ENCODE peak calls at places on chromosome 16, in nine cellular contexts. B is H1, A is HCT116, Q is MM.1S, J is K562, D is PC-3, R is fibroblast of lung, H is PC-9, U is mammary epithelial cell. T is an unnamed sample.

GRCh38 chr16:29014561-29015029 is 29.7 kb downstream of the LAT start:
- DNase-seq in B (no peak), A (no peak), Q (no peak), J (no peak), D (no peak), R (no peak), H (no peak), U (no peak), T (no peak)

GRCh38 chr16:53511084-53511402 is 8.0 kb upstream of the AKTIP start:
- DNase-seq in B (no peak), A (no peak), Q (no peak), J (no peak), D (no peak), R (no peak), H (no peak), U (no peak), T (no peak)

GRCh38 chr16:15529673-15530072 is 95.3 kb downstream of the BMERB1 start:
- DNase-seq in B (no peak), A (no peak), Q (no peak), J (no peak), D (no peak), R (no peak), H (no peak), U (no peak), T (no peak)

GRCh38 chr16:57689772-57690558 is 4.6 kb upstream of the DRC7 start:
- DNase-seq in B (no peak), A (no peak), Q (no peak), J (peak), D (no peak), R (no peak), H (peak), U (no peak), T (peak)

GRCh38 chr16:66036775-66037715 is 329.4 kb upstream of the CDH5 start:
- DNase-seq in B (no peak), A (no peak), Q (no peak), J (no peak), D (no peak), R (peak), H (no peak), U (no peak), T (no peak)

GRCh38 chr16:84741351-84741791 is 41.6 kb downstream of the USP10 start:
- DNase-seq in B (no peak), A (no peak), Q (no peak), J (no peak), D (peak), R (peak), H (no peak), U (no peak), T (no peak)

GRCh38 chr16:84611041-84611440 is 6.8 kb downstream of the COTL1 start:
- DNase-seq in B (no peak), A (no peak), Q (no peak), J (no peak), D (no peak), R (peak), H (no peak), U (no peak), T (no peak)

GRCh38 chr16:29198231-29198630 is 208.3 kb downstream of the NPIPB11 start:
- DNase-seq in B (no peak), A (no peak), Q (no peak), J (no peak), D (no peak), R (no peak), H (no peak), U (no peak), T (no peak)

GRCh38 chr16:68503334-68503733 is 35.8 kb upstream of the ZFP90 start:
- DNase-seq in B (no peak), A (no peak), Q (no peak), J (no peak), D (peak), R (no peak), H (peak), U (peak), T (no peak)

GRCh38 chr16:70391881-70392481 is 45.3 kb downstream of the DDX19A start:
- DNase-seq in B (no peak), A (no peak), Q (no peak), J (no peak), D (peak), R (peak), H (no peak), U (peak), T (no peak)

GRCh38 chr16:46801428-46802049 is 29.4 kb downstream of the C16orf87 start:
- DNase-seq in B (no peak), A (no peak), Q (no peak), J (no peak), D (peak), R (peak), H (no peak), U (no peak), T (no peak)

GRCh38 chr16:10620120-10620519 is 39.7 kb upstream of the EMP2 start:
- DNase-seq in B (no peak), A (no peak), Q (no peak), J (no peak), D (no peak), R (no peak), H (no peak), U (no peak), T (no peak)

GRCh38 chr16:28898942-28899341 is 20.7 kb downstream of the ATP2A1 start:
- DNase-seq in B (no peak), A (no peak), Q (no peak), J (no peak), D (no peak), R (no peak), H (no peak), U (no peak), T (no peak)

GRCh38 chr16:17470871-17471744 is at the start of gene XYLT1:
- DNase-seq in B (no peak), A (no peak), Q (peak), J (no peak), D (peak), R (peak), H (no peak), U (peak), T (peak)

GRCh38 chr16:87033541-87034300 is 283.5 kb downstream of the C16orf95 start:
- DNase-seq in B (no peak), A (no peak), Q (no peak), J (no peak), D (no peak), R (no peak), H (no peak), U (no peak), T (no peak)

GRCh38 chr16:31382485-31383161 is 10.5 kb upstream of the ITGAD start:
- DNase-seq in B (peak), A (peak), Q (peak), J (peak), D (peak), R (peak), H (no peak), U (peak), T (peak)

GRCh38 chr16:3129137-3130131 is 5.4 kb upstream of the ZNF213 start:
- DNase-seq in B (peak), A (no peak), Q (peak), J (peak), D (peak), R (peak), H (peak), U (peak), T (peak)

GRCh38 chr16:6446370-6446769 is 886.3 kb upstream of the RBFOX1 start:
- DNase-seq in B (peak), A (no peak), Q (peak), J (peak), D (no peak), R (no peak), H (no peak), U (no peak), T (no peak)

GRCh38 chr16:19831678-19832077 is 53.0 kb downstream of the GPRC5B start:
- DNase-seq in B (no peak), A (no peak), Q (no peak), J (peak), D (peak), R (peak), H (peak), U (peak), T (no peak)

GRCh38 chr16:84751241-84751640 is 51.4 kb downstream of the USP10 start:
- DNase-seq in B (no peak), A (no peak), Q (no peak), J (no peak), D (no peak), R (no peak), H (no peak), U (no peak), T (no peak)

DNA sequence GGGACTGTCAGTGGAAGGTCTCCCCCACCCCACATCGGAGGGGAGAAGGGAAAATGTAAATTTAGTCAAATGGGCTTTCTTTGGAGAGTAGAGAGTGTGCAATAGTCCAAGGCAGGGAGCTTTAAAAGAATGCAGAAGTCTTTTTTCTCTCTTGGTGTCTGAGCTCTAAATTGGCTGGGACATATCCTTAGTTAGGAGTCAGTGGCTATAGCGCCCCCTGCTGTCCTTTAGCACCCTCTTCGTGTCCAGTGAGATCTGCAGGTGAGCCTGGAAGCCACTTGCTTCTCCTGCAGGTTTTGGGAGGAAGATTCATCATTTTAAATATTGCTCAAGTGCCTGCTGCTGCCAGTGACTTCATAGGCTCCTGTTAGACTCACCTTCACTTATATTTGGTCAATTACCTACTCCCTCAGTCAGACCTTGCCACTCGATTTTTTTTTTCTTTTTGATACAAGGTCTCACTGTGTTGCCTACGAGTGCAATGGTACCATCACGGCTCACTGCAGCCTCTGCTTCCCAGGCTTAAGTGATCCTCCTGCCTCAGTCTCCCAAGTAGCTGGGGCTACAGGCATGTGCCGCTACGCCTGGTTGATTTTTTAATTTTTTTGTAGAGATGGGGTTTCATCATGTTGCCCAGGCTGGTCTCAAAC is 174.8 kb downstream of the PRKCB start:
- DNase-seq in B (peak), A (peak), Q (peak), J (peak), D (peak), R (peak), H (no peak), U (peak), T (peak)
- TF ChIP-seq EZH2 in B (no peak), A (no peak), Q (no peak), J (no peak), D (no peak), R (no peak), H (no peak), U (no peak), T (no peak)

GRCh38 chr16:27624154-27625049 is 74.5 kb downstream of the KATNIP start:
- DNase-seq in B (no peak), A (no peak), Q (no peak), J (no peak), D (no peak), R (no peak), H (no peak), U (no peak), T (no peak)
- H3K4me2 ChIP-seq in B (no peak), A (no peak), Q (no peak), J (no peak), D (no peak), R (no peak), H (no peak), U (no peak), T (no peak)

GRCh38 chr16:1812732-1813163 is 13.9 kb downstream of the HAGH start:
- DNase-seq in B (no peak), A (peak), Q (no peak), J (peak), D (peak), R (peak), H (no peak), U (peak), T (peak)
- TF ChIP-seq CTCF in B (peak), A (peak), Q (no peak), J (peak), D (peak), R (peak), H (peak), U (peak), T (peak)

DNA sequence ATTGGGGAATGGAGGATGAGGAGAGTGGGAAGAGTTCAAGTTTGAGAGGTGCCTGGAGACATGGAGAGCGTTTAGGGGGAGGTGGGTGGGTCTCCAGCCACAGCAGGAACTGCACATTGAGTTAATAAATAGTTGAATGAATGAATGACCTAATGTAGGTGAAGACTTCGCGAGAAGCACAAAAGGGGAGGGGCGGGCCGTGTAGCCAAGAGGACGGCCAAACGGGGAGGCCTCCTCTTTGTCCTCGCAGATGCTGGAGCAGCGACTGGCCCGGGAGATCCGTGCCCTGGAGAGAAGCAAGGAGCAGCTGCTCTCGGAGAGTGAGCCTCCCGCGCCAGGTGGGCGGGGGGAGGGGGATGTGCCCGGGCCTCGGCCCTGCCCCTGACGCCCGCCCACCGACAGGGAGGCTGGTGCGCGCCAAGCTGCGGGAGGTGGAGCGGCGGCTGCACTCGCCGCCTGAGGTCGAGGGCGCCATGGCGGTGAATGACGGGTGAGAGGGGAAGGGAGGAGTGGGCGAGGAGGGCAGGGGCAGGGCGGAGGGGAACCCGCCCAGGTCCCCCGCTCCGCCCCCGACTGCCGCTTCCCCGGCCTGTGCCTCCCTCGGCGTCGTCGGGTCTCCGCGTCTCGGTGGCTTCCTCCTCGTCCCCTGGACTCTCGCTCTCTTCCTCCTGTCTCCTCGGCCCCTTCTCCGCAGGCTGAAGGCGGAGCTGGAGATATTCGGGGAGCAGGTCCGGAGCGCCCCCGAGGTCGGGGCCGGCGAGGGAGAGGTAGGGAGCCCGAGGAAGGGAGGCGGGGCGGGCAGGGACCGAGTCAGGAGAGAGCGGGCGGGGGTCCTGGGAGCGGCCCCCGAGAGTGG is 12.9 kb downstream of the SYCE1L start:
- DNase-seq in B (peak), A (no peak), Q (peak), J (peak), D (peak), R (peak), H (no peak), U (peak), T (no peak)
- TF ChIP-seq EZH2 in B (peak), A (no peak), Q (no peak), J (no peak), D (no peak), R (peak), H (no peak), U (no peak), T (no peak)

GRCh38 chr16:71610936-71611871 is 14.8 kb upstream of the MARVELD3 start:
- DNase-seq in B (peak), A (peak), Q (peak), J (peak), D (peak), R (peak), H (no peak), U (peak), T (peak)

GRCh38 chr16:71610447-71610846 is 15.5 kb upstream of the MARVELD3 start:
- DNase-seq in B (no peak), A (no peak), Q (no peak), J (no peak), D (no peak), R (no peak), H (no peak), U (no peak), T (no peak)

DNA sequence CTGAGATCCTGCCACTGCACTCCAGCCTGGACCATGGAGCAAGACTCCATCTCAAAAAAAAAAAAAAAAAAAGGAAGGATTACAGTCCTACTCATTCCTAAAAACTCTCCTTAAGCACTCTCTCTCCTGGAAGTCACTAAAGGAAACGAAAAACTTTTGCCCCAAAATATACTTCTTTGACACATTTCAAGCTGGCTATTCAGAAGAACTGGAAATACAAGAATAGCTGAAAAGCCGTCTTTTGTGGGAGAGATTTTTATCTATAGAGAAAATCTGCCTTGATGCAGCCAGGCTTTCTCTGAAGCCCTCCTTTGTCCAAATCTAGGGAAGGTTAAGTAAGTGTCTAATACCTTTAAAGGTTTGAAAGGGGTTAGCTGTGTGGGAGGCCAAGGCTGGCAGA is 16.9 kb upstream of the MARVELD3 start:
- DNase-seq in B (no peak), A (no peak), Q (no peak), J (no peak), D (peak), R (no peak), H (peak), U (no peak), T (no peak)
- H3K4me2 ChIP-seq in B (no peak), A (no peak), Q (no peak), J (no peak), D (no peak), R (no peak), H (peak), U (no peak), T (no peak)

DNA sequence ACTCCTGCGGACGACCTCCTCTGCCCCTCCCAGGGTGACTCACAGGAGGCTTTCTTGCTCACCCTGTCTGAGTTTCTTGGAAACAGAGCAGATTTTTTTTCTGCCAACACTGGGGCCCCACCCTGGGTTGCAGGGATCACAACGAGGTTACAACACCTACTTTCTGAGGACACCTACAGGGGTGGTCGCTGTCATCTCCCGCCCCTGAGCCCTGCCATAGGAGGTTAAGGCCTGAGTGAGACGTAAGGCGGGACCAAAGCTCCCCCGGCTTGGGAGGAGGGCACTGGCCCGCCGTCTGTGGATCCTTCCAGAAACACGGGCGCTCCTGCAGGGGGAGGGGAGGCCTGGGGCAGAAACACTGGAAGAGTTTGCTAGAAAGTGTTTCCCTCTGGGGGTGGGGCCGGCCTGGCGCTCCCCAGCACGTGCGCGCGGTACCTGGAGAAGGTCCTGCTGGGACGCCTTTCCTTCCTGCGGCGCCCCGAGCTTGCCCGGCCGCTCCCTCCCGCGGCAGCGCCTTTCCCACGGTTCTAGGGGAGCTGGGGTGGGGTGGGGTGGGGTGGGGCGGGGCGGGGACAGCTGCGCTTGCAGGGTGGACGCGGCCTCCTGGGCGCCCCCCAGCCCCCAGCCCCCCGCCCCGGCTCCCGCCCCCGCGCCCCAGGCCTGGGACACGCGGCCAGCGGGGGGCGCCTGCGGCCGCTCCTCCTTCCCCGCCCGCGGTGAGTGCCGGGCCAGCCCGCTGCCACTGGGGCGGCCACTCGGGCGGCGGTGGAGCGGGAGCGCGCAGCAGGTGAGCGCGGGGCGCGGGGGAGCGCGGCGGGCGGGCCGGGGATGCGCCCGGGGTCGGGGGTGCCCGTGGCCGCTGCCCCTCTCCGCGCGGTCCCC is 20.7 kb upstream of the ADCY7 start:
- DNase-seq in B (no peak), A (peak), Q (peak), J (peak), D (peak), R (peak), H (peak), U (peak), T (peak)
- TF ChIP-seq CTCF in B (no peak), A (no peak), Q (no peak), J (no peak), D (no peak), R (no peak), H (no peak), U (no peak), T (no peak)

DNA sequence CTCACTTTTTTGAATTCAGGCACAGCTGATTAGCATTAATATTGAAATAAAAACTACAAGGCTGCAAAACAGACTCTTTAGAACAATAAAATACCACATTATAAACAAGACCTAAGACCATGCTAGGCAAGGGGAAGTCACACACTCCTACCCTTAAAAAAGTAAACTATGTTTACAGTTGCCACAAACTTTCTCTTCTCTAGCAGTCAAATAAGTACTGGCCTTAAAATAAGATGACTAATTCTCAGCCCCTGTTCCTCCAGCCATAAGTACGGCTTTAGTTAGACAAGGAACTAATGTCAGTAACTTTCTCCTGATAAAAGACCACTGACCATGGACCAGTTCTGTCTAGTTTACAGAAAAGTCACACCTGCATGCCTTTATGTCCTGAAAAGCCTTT is 19.5 kb upstream of the CPHXL start:
- DNase-seq in B (no peak), A (no peak), Q (no peak), J (no peak), D (no peak), R (no peak), H (no peak), U (no peak), T (no peak)
- TF ChIP-seq EZH2 in B (no peak), A (no peak), Q (no peak), J (no peak), D (no peak), R (no peak), H (no peak), U (no peak), T (no peak)

T was measured in DND-41.